ENCODE peak calls at places on chromosomes 5 and 9, in nine cellular contexts. J is pancreas; R is heart right ventricle; F is psoas muscle; E is CD8-positive, alpha-beta T cell; C is HepG2; I is left lung; X is heart left ventricle; T is right cardiac atrium. U is an unnamed sample.

GRCh38 chr9:72540348-72540873 is 19.0 kb downstream of the TMC1 start:
- ATAC-seq in J (peak), R (no peak), T (no peak), C (no peak), X (no peak), F (no peak), I (peak), E (no peak), U (peak)

GRCh38 chr9:70392189-70392588 is 22.3 kb downstream of the KLF9 start:
- ATAC-seq in J (peak), I (peak), E (peak), R (no peak), F (peak), T (peak), C (peak), X (peak), U (no peak)

GRCh38 chr5:138653502-138653901 is 78.3 kb upstream of the HSPA9 start:
- ATAC-seq in J (peak), T (no peak), I (peak), C (peak), F (no peak), X (peak), E (no peak), R (no peak), U (no peak)

GRCh38 chr9:134216449-134216951 is 52.1 kb upstream of the RNU6ATAC start:
- ATAC-seq in E (no peak), X (no peak), I (no peak), F (no peak), J (no peak), R (no peak), C (peak), T (no peak), U (no peak)

GRCh38 chr5:129204525-129204924 is 110.0 kb downstream of the ISOC1 start:
- ATAC-seq in T (no peak), R (no peak), J (no peak), C (no peak), I (no peak), F (no peak), X (no peak), E (no peak), U (no peak)

GRCh38 chr5:38557309-38557710 is 864 bp upstream of the LIFR start:
- ATAC-seq in E (no peak), R (no peak), T (no peak), X (peak), J (peak), C (no peak), I (peak), F (peak), U (peak)

GRCh38 chr5:57209316-57210040 is 35.6 kb downstream of the GPBP1 start:
- ATAC-seq in R (no peak), X (no peak), I (no peak), C (no peak), J (peak), E (no peak), F (no peak), T (no peak), U (peak)

GRCh38 chr9:33051149-33051548 is 25.3 kb downstream of the SMU1 start:
- ATAC-seq in R (no peak), I (no peak), C (no peak), F (no peak), X (no peak), J (no peak), T (no peak), E (no peak), U (no peak)

GRCh38 chr5:88407341-88407740 is 138.7 kb upstream of the TMEM161B start:
- ATAC-seq in X (no peak), F (no peak), J (no peak), C (no peak), I (no peak), R (no peak), T (no peak), E (no peak), U (no peak)

GRCh38 chr5:7686794-7687193 is 164.1 kb downstream of the CFAP90 start:
- ATAC-seq in C (peak), R (no peak), E (no peak), J (no peak), I (no peak), F (peak), T (no peak), X (no peak), U (no peak)

GRCh38 chr5:55582256-55582655 is 47.5 kb upstream of the PLPP1 start:
- ATAC-seq in F (no peak), I (no peak), X (peak), R (no peak), J (no peak), C (no peak), E (peak), T (no peak), U (no peak)

GRCh38 chr9:102434545-102434944 is 560.6 kb upstream of the CYLC2 start:
- ATAC-seq in X (no peak), R (no peak), E (no peak), T (no peak), J (no peak), C (no peak), F (no peak), I (no peak), U (no peak)

GRCh38 chr9:121902483-121903135 is 190.5 kb downstream of the TTLL11 start:
- ATAC-seq in T (peak), I (peak), F (peak), J (peak), X (peak), R (peak), E (no peak), C (no peak), U (no peak)

GRCh38 chr5:157301066-157301465 is 35.1 kb downstream of the CYFIP2 start:
- ATAC-seq in R (no peak), C (no peak), E (no peak), F (no peak), J (no peak), I (no peak), X (no peak), T (no peak), U (no peak)

GRCh38 chr5:90054612-90055011 is 354.9 kb downstream of the CETN3 start:
- ATAC-seq in X (no peak), C (no peak), I (no peak), J (no peak), T (no peak), R (no peak), E (no peak), F (no peak), U (no peak)

GRCh38 chr5:154293219-154293618 is 102.7 kb downstream of the GALNT10 start:
- ATAC-seq in F (no peak), T (no peak), J (no peak), E (no peak), I (no peak), R (no peak), C (no peak), X (no peak), U (no peak)

GRCh38 chr5:66186108-66186507 is 42.0 kb downstream of the SREK1 start:
- ATAC-seq in C (peak), T (no peak), E (no peak), X (no peak), F (no peak), R (no peak), I (no peak), J (no peak), U (no peak)

GRCh38 chr9:35619800-35620158 is 1.6 kb upstream of the CD72 start:
- ATAC-seq in E (peak), R (no peak), I (no peak), T (no peak), J (no peak), X (no peak), F (no peak), C (no peak), U (no peak)

GRCh38 chr5:17180957-17181723 is 36.3 kb upstream of the BASP1 start:
- ATAC-seq in E (no peak), J (peak), C (no peak), T (peak), X (no peak), I (peak), R (no peak), F (no peak), U (peak)

GRCh38 chr9:77598510-77598909 is 49.6 kb downstream of the GNA14 start:
- ATAC-seq in J (peak), X (peak), T (peak), F (no peak), C (no peak), E (no peak), R (peak), I (peak), U (peak)

GRCh38 chr5:168152660-168153059 is 138.8 kb upstream of the WWC1 start:
- ATAC-seq in J (no peak), C (no peak), F (no peak), E (no peak), I (no peak), X (no peak), R (no peak), T (no peak), U (no peak)

GRCh38 chr5:175557778-175558177 is 79.4 kb downstream of the SFXN1 start:
- ATAC-seq in X (no peak), I (no peak), F (no peak), J (no peak), T (no peak), E (no peak), R (no peak), C (no peak), U (no peak)

GRCh38 chr9:23615569-23615968 is 210.5 kb downstream of the ELAVL2 start:
- ATAC-seq in F (no peak), I (no peak), R (no peak), X (no peak), C (no peak), E (no peak), T (no peak), J (no peak), U (no peak)

GRCh38 chr9:129776938-129777768 is 24.3 kb upstream of the PTGES start:
- ATAC-seq in R (peak), J (peak), X (peak), T (peak), C (peak), E (peak), F (peak), I (peak), U (peak)
- H3K4me3 ChIP-seq in R (no peak), J (no peak), X (peak), T (no peak), C (no peak), E (no peak), F (peak), I (no peak), U (no peak)

GRCh38 chr5:36683821-36684434 is 77.5 kb downstream of the SLC1A3 start:
- ATAC-seq in E (no peak), I (peak), J (peak), C (no peak), X (peak), F (peak), R (peak), T (peak), U (peak)
- H3K4me3 ChIP-seq in E (no peak), I (no peak), J (no peak), C (no peak), X (no peak), F (no peak), R (no peak), T (no peak), U (no peak)

GRCh38 chr5:133746834-133747233 is 134.5 kb upstream of the FSTL4 start:
- ATAC-seq in I (no peak), X (no peak), C (no peak), J (no peak), R (no peak), E (no peak), F (no peak), T (no peak), U (no peak)

GRCh38 chr5:133742370-133743036 is 130.2 kb upstream of the FSTL4 start:
- ATAC-seq in X (no peak), T (no peak), I (no peak), E (no peak), F (no peak), J (no peak), C (no peak), R (no peak), U (no peak)

GRCh38 chr5:133744030-133744645 is 131.8 kb upstream of the FSTL4 start:
- ATAC-seq in I (no peak), R (no peak), C (no peak), X (no peak), J (no peak), E (no peak), F (no peak), T (no peak), U (no peak)

GRCh38 chr5:133741818-133742355 is 129.5 kb upstream of the FSTL4 start:
- ATAC-seq in X (no peak), C (no peak), T (no peak), R (no peak), E (no peak), J (no peak), I (no peak), F (no peak), U (no peak)

DNA sequence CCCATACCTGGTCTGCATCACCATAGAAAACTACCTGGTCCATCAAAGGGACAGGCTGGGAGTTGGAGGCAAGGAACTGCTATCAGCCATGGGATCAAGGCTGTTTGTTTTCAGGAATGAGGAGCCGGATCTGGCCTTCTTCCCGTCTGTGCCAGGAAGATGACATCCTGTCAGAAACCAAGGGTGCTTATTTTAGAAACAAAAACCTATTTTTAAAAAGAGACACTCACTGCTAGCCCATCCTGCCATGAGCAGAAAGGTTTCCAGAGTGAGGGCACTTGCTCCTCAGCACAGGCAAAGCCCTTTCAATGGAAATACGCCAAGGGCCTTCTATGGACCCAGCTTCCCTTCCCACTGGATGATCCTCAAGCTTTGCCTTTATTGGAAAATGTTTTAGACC is 132.6 kb upstream of the FSTL4 start:
- ATAC-seq in F (peak), X (no peak), I (no peak), T (no peak), R (no peak), E (no peak), C (no peak), J (no peak), U (no peak)
- H3K4me3 ChIP-seq in F (no peak), X (no peak), I (no peak), T (no peak), R (no peak), E (no peak), C (no peak), J (no peak), U (no peak)

GRCh38 chr9:137077758-137078693 is 709 bp downstream of the UAP1L1 start:
- ATAC-seq in E (peak), C (no peak), F (no peak), I (peak), J (peak), T (peak), R (peak), X (peak), U (peak)

GRCh38 chr9:137077010-137077747 is at the start of gene UAP1L1:
- ATAC-seq in X (peak), J (peak), E (peak), R (peak), I (peak), T (peak), F (peak), C (peak), U (peak)

GRCh38 chr9:137079401-137079787 is 2.1 kb downstream of the UAP1L1 start:
- ATAC-seq in I (no peak), R (no peak), F (no peak), C (no peak), T (no peak), X (no peak), E (no peak), J (no peak), U (no peak)

GRCh38 chr9:137080260-137081122 is 3.2 kb downstream of the UAP1L1 start:
- ATAC-seq in J (no peak), I (no peak), T (no peak), R (no peak), C (no peak), F (no peak), E (no peak), X (no peak), U (no peak)

DNA sequence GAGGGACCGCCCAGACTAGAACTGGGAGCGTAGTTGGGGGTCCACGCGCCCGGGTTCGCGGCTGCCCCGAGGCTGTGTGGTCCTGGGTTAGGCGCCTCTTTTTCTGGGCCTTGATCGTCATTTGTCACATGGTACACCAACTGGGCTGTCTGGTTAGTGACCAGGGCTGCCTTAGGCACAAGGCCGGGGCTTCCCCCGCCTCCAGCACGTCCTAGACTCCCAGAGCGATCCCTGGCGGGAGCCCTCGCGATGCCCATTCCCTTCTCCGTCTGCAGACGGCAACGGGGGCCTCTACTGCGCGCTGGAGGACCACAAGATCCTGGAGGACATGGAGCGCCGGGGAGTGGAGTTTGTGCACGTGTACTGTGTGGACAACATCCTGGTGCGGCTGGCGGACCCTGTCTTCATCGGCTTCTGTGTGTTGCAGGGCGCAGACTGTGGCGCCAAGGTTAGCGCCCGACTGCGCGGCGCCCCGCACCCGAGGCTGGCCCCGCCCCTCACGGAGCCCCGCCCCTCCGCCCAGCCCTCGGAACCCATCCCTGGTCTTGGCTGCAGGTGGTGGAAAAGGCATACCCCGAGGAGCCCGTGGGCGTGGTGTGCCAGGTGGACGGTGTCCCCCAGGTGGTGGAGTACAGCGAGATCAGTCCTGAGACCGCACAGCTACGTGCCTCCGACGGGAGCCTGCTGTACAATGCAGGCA is 1.5 kb downstream of the UAP1L1 start:
- ATAC-seq in J (no peak), R (no peak), F (no peak), X (no peak), I (no peak), C (no peak), E (no peak), T (no peak), U (no peak)
- H3K4me3 ChIP-seq in J (peak), R (peak), F (no peak), X (peak), I (peak), C (no peak), E (no peak), T (no peak), U (peak)

GRCh38 chr9:127184641-127185040 is 62.2 kb upstream of the ANGPTL2 start:
- ATAC-seq in X (no peak), I (no peak), J (no peak), E (no peak), F (no peak), R (no peak), C (no peak), T (no peak), U (no peak)
- H3K4me3 ChIP-seq in X (no peak), I (no peak), J (no peak), E (no peak), F (no peak), R (no peak), C (no peak), T (no peak), U (no peak)

GRCh38 chr5:124949862-124950261 is 203.4 kb upstream of the ZNF608 start:
- ATAC-seq in F (peak), R (no peak), C (no peak), I (no peak), T (peak), X (peak), J (no peak), E (no peak), U (peak)

GRCh38 chr5:124952566-124952965 is 206.1 kb upstream of the ZNF608 start:
- ATAC-seq in T (no peak), J (no peak), F (no peak), I (no peak), C (no peak), R (no peak), X (no peak), E (no peak), U (no peak)

GRCh38 chr5:124952079-124952478 is 205.6 kb upstream of the ZNF608 start:
- ATAC-seq in R (no peak), I (peak), T (peak), F (peak), C (no peak), X (no peak), J (peak), E (no peak), U (no peak)

GRCh38 chr5:124951105-124951504 is 204.7 kb upstream of the ZNF608 start:
- ATAC-seq in R (no peak), E (no peak), X (no peak), T (no peak), J (no peak), F (no peak), I (no peak), C (no peak), U (no peak)

GRCh38 chr5:124951676-124952075 is 205.2 kb upstream of the ZNF608 start:
- ATAC-seq in E (peak), C (no peak), I (no peak), F (no peak), J (no peak), T (no peak), R (no peak), X (no peak), U (no peak)
- H3K4me3 ChIP-seq in E (no peak), C (no peak), I (no peak), F (no peak), J (no peak), T (no peak), R (no peak), X (no peak), U (no peak)

GRCh38 chr9:130993303-130994030 is 15.5 kb upstream of the LAMC3 start:
- ATAC-seq in F (no peak), T (no peak), X (no peak), R (no peak), C (no peak), J (no peak), I (no peak), E (no peak), U (no peak)
- H3K4me3 ChIP-seq in F (no peak), T (no peak), X (no peak), R (no peak), C (no peak), J (no peak), I (no peak), E (no peak), U (no peak)

GRCh38 chr9:36640982-36641381 is 68.3 kb downstream of the MELK start:
- ATAC-seq in R (no peak), F (no peak), J (no peak), X (no peak), T (no peak), I (no peak), C (no peak), E (no peak), U (no peak)
- H3K4me3 ChIP-seq in R (no peak), F (no peak), J (no peak), X (no peak), T (no peak), I (no peak), C (no peak), E (no peak), U (no peak)